ENCODE peak calls at places on chromosomes 4 and X, in ten cellular contexts. O, M, Q, K, B, R, D, C, N and A are unnamed samples.

GRCh38 chr4:139555705-139556070 is 331 bp downstream of the SETD7 start:
- DNase-seq in O (peak; percentile 42), M (no peak), Q (no peak), K (no peak), B (peak; percentile 50), R (no peak), D (peak; percentile 66), C (no peak), N (no peak), A (no peak)

GRCh38 chrX:108001218-108001814 is 19.1 kb upstream of the TEX13B start:
- DNase-seq in O (no peak), M (no peak), Q (peak; percentile 51), K (peak; percentile 42), B (no peak), R (peak; percentile 36), D (peak; percentile 12), C (no peak), N (no peak), A (no peak)

GRCh38 chr4:23572382-23572781 is 317.5 kb downstream of the PPARGC1A start:
- DNase-seq in O (no peak), M (no peak), Q (no peak), K (no peak), B (no peak), R (no peak), D (no peak), C (no peak), N (no peak), A (no peak)

GRCh38 chrX:17024896-17025295 is 78.4 kb downstream of the REPS2 start:
- DNase-seq in O (no peak), M (no peak), Q (no peak), K (no peak), B (no peak), R (no peak), D (no peak), C (no peak), N (no peak), A (no peak)

GRCh38 chrX:39318497-39319343 is 517.5 kb downstream of the MID1IP1 start:
- DNase-seq in O (no peak), M (no peak), Q (no peak), K (no peak), B (no peak), R (no peak), D (no peak), C (no peak), N (no peak), A (no peak)

GRCh38 chr4:7041851-7042696 is 1.1 kb upstream of the TADA2B start:
- DNase-seq in O (peak; percentile 40), M (no peak), Q (no peak), K (no peak), B (no peak), R (peak; percentile 19), D (peak; percentile 78), C (no peak), N (no peak), A (no peak)

GRCh38 chr4:170940043-170940724 is 850.4 kb upstream of the AADAT start:
- DNase-seq in O (no peak), M (no peak), Q (no peak), K (no peak), B (no peak), R (no peak), D (no peak), C (no peak), N (no peak), A (no peak)

GRCh38 chr4:152780267-152780811 is 585 bp downstream of the ARFIP1 start:
- DNase-seq in O (no peak), M (no peak), Q (no peak), K (peak; percentile 52), B (no peak), R (no peak), D (peak; percentile 56), C (no peak), N (no peak), A (no peak)

GRCh38 chr4:7237863-7238262 is 45.5 kb downstream of the SORCS2 start:
- DNase-seq in O (no peak), M (no peak), Q (no peak), K (peak; percentile 63), B (no peak), R (no peak), D (peak; percentile 55), C (no peak), N (no peak), A (no peak)

GRCh38 chr4:102717448-102718092 is 43.2 kb downstream of the MANBA start:
- DNase-seq in O (no peak), M (no peak), Q (peak; percentile 20), K (no peak), B (no peak), R (no peak), D (no peak), C (no peak), N (no peak), A (no peak)

GRCh38 chr4:181289203-181289602 is 954.0 kb upstream of the TENM3 start:
- DNase-seq in O (no peak), M (no peak), Q (no peak), K (no peak), B (no peak), R (peak; percentile 45), D (no peak), C (no peak), N (no peak), A (no peak)

GRCh38 chr4:154332681-154333421 is 158.7 kb downstream of the DCHS2 start:
- DNase-seq in O (no peak), M (no peak), Q (no peak), K (no peak), B (peak; percentile 51), R (no peak), D (no peak), C (peak; percentile 20), N (peak; percentile 57), A (peak; percentile 14)

GRCh38 chr4:107774681-107775080 is 50.1 kb upstream of the SGMS2 start:
- DNase-seq in O (no peak), M (no peak), Q (no peak), K (no peak), B (no peak), R (no peak), D (no peak), C (no peak), N (no peak), A (no peak)

GRCh38 chr4:68463796-68464195 is 16.5 kb downstream of the TMPRSS11E start:
- DNase-seq in O (no peak), M (no peak), Q (no peak), K (no peak), B (no peak), R (no peak), D (no peak), C (no peak), N (no peak), A (no peak)

GRCh38 chr4:20313237-20314030 is 61.7 kb downstream of the SLIT2 start:
- DNase-seq in O (peak; percentile 18), M (peak; percentile 39), Q (no peak), K (no peak), B (no peak), R (no peak), D (no peak), C (no peak), N (no peak), A (no peak)

GRCh38 chrX:132480581-132481203 is 8.1 kb downstream of the MBNL3 start:
- DNase-seq in O (no peak), M (no peak), Q (peak; percentile 19), K (peak; percentile 91), B (no peak), R (peak; percentile 55), D (peak; percentile 29), C (peak; percentile 35), N (no peak), A (peak; percentile 1)

GRCh38 chrX:97159916-97160800 is 276.4 kb downstream of the RPA4 start:
- DNase-seq in O (peak; percentile 1), M (no peak), Q (peak; percentile 12), K (no peak), B (no peak), R (no peak), D (no peak), C (no peak), N (no peak), A (no peak)

GRCh38 chr4:156132196-156132595 is 178.5 kb upstream of the CTSO start:
- DNase-seq in O (no peak), M (no peak), Q (no peak), K (no peak), B (no peak), R (no peak), D (peak; percentile 15), C (no peak), N (no peak), A (no peak)

GRCh38 chr4:14348506-14348905 is 653.8 kb upstream of the CPEB2 start:
- DNase-seq in O (no peak), M (no peak), Q (no peak), K (peak; percentile 11), B (no peak), R (no peak), D (no peak), C (no peak), N (no peak), A (no peak)

GRCh38 chr4:77821775-77822174 is 2.6 kb upstream of the CNOT6L start:
- DNase-seq in O (no peak), M (no peak), Q (no peak), K (no peak), B (no peak), R (no peak), D (no peak), C (no peak), N (no peak), A (peak; percentile 4)